ENCODE peak calls at places on chromosomes 16 and 17, in six cellular contexts. P is AG10803; A is thoracic aorta; M is tibial artery; D is OCI-LY7; B is activated CD8-positive, alpha-beta T cell treated with anti-CD3 and anti-CD28 coated beads for 36 hours. K is an unnamed sample.

GRCh38 chr17:27454089-27454488 is 2.2 kb upstream of the KSR1 start:
- DNase-seq in P (no peak), A (no peak), M (no peak), D (no peak), B (no peak), K (no peak)

GRCh38 chr16:51034481-51035109 is 116.5 kb downstream of the SALL1 start:
- DNase-seq in P (no peak), A (no peak), M (no peak), D (peak; percentile 49), B (no peak), K (no peak)

GRCh38 chr17:15341385-15341849 is at the start of gene TEKT3:
- DNase-seq in P (peak; percentile 40), A (peak; percentile 49), M (peak; percentile 85), D (no peak), B (peak; percentile 23), K (no peak)

GRCh38 chr17:48626470-48627241 is 498 bp upstream of the HOXB9 start:
- DNase-seq in P (peak; percentile 81), A (no peak), M (no peak), D (no peak), B (peak; percentile 86), K (no peak)

GRCh38 chr17:15659663-15660062 is 24.4 kb downstream of the TRIM16 start:
- DNase-seq in P (no peak), A (no peak), M (no peak), D (no peak), B (no peak), K (no peak)

GRCh38 chr16:70601576-70602575 is 44.5 kb upstream of the IL34 start:
- DNase-seq in P (no peak), A (no peak), M (no peak), D (no peak), B (no peak), K (no peak)

GRCh38 chr17:17495448-17496188 is 577 bp downstream of the RASD1 start:
- DNase-seq in P (peak; percentile 10), A (no peak), M (peak; percentile 37), D (no peak), B (peak; percentile 54), K (peak; percentile 68)

GRCh38 chr17:8212312-8213180 is 2.2 kb upstream of the AURKB start:
- DNase-seq in P (no peak), A (no peak), M (no peak), D (no peak), B (no peak), K (no peak)

GRCh38 chr17:28333083-28333746 is 2.1 kb downstream of the IFT20 start:
- DNase-seq in P (no peak), A (no peak), M (no peak), D (no peak), B (no peak), K (no peak)

GRCh38 chr17:75240394-75241142 is 20.8 kb downstream of the GGA3 start:
- DNase-seq in P (peak; percentile 24), A (no peak), M (no peak), D (peak; percentile 72), B (peak; percentile 69), K (no peak)

GRCh38 chr16:57675752-57676623 is 7.9 kb downstream of the ADGRG3 start:
- DNase-seq in P (no peak), A (no peak), M (no peak), D (no peak), B (no peak), K (no peak)

GRCh38 chr17:17533901-17534441 is 37.8 kb upstream of the RASD1 start:
- DNase-seq in P (no peak), A (no peak), M (no peak), D (no peak), B (no peak), K (no peak)

GRCh38 chr16:75058815-75059214 is 57.8 kb downstream of the LDHD start:
- DNase-seq in P (no peak), A (no peak), M (no peak), D (no peak), B (no peak), K (no peak)

GRCh38 chr16:59611556-59611955 is 877.4 kb upstream of the GOT2 start:
- DNase-seq in P (no peak), A (no peak), M (no peak), D (no peak), B (no peak), K (no peak)

GRCh38 chr17:15910791-15911190 is 34.1 kb upstream of the ADORA2B start:
- DNase-seq in P (no peak), A (no peak), M (no peak), D (no peak), B (no peak), K (no peak)

GRCh38 chr17:55296171-55296695 is 31.5 kb downstream of the HLF start:
- DNase-seq in P (no peak), A (no peak), M (no peak), D (no peak), B (no peak), K (no peak)

GRCh38 chr17:55295411-55296170 is 30.8 kb downstream of the HLF start:
- DNase-seq in P (peak; percentile 37), A (no peak), M (peak; percentile 58), D (peak; percentile 67), B (peak; percentile 62), K (peak; percentile 64)

GRCh38 chr17:55294042-55294751 is 29.4 kb downstream of the HLF start:
- DNase-seq in P (peak; percentile 75), A (no peak), M (no peak), D (peak; percentile 7), B (no peak), K (no peak)

GRCh38 chr17:55298111-55298510 is 33.4 kb downstream of the HLF start:
- DNase-seq in P (no peak), A (no peak), M (no peak), D (no peak), B (no peak), K (no peak)

DNA sequence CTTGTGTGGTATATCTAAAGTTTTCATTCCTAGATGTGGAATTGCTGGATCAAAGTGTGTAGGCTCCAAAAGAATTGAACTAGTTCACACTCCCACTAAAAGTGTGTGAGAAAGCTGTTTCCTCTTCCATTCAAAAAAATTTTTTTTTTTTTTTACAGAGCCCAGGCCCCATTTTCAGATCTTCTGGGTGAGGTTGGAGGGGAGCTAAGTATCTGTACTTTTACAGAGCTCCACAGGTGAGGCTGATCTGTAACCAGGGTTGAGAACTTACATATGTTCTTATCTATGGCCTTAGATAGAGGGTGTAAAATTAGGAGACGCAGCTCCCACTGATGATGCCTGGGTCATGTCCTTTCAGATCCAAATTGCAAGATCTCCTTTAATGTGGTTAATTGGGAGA is 31.9 kb downstream of the HLF start:
- DNase-seq in P (no peak), A (no peak), M (no peak), D (no peak), B (no peak), K (no peak)
- TF ChIP-seq CTCF in P (no peak), A (no peak), M (no peak), D (no peak), B (no peak), K (no peak)

GRCh38 chr17:34675605-34676004 is 96.2 kb downstream of the TMEM132E start:
- DNase-seq in P (no peak), A (no peak), M (no peak), D (no peak), B (no peak), K (no peak)
- TF ChIP-seq CTCF in P (no peak), A (no peak), M (no peak), D (no peak), B (no peak), K (no peak)

GRCh38 chr16:85823328-85823920 is 23.9 kb downstream of the COX4I1 start:
- DNase-seq in P (no peak), A (no peak), M (no peak), D (no peak), B (no peak), K (no peak)

GRCh38 chr16:85828166-85828565 is 28.7 kb downstream of the COX4I1 start:
- DNase-seq in P (no peak), A (no peak), M (no peak), D (no peak), B (no peak), K (no peak)

GRCh38 chr16:85826686-85827247 is 27.3 kb downstream of the COX4I1 start:
- DNase-seq in P (no peak), A (no peak), M (no peak), D (no peak), B (no peak), K (no peak)

GRCh38 chr16:85824161-85825135 is 25.0 kb downstream of the COX4I1 start:
- DNase-seq in P (no peak), A (no peak), M (no peak), D (no peak), B (no peak), K (peak; percentile 38)

GRCh38 chr16:85825326-85825725 is 25.8 kb downstream of the COX4I1 start:
- DNase-seq in P (no peak), A (no peak), M (no peak), D (peak; percentile 27), B (no peak), K (peak; percentile 34)
- TF ChIP-seq CTCF in P (no peak), A (no peak), M (no peak), D (peak; percentile 75), B (no peak), K (peak; percentile 26)

DNA sequence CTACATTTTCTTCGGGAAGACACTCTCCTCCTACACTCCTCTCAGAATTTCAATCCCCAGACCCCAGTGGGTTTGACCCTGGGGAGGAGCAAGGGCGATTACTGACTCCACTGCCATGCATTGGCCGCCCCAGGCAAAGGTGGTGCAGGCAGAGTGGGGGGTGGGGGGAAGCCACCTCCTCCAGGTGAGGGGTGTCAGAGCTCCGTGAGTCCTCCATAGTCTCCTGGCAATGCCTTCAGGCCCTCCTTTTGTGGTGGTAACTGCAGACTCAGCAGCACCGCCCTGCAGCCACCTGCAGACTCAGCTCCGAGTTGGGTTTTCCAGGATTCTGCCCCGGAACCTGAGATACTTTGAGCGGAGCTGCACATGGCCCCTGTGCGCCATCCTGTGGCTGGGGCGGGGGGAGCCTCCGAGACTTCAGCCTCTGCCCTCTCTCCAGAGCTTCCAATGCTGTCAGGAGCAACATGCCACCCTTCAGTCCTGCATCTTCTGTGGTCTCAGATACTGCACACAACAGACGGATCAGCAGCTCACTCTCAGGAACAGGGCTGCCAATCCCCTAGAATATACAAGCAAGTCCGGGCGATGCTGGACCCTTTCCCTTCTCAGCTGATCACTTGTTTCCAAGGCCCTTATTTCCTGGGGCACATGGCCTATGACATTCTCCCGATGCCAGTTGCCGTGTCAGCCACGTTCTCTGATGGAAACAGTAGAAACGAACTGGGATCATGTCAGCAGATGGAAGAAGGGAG is 2.4 kb upstream of the SLC47A2 start:
- DNase-seq in P (no peak), A (no peak), M (no peak), D (no peak), B (no peak), K (no peak)
- TF ChIP-seq CTCF in P (peak; percentile 11), A (no peak), M (no peak), D (peak; percentile 45), B (no peak), K (peak; percentile 22)